ENCODE peak calls at places on chromosomes 11 and 22, in four cellular contexts. J is SK-N-SH, L is GM12878, Y is K562. E is an unnamed sample.

GRCh38 chr11:65210748-65211147 is 29.0 kb downstream of the CAPN1 start:
- DNase-seq in J (no peak), L (no peak), Y (no peak), E (no peak)

GRCh38 chr22:46754110-46754799 is 8.2 kb upstream of the TBC1D22A start:
- DNase-seq in J (peak), L (no peak), Y (peak), E (no peak)

GRCh38 chr22:40855960-40856512 is 403 bp downstream of the ST13 start:
- DNase-seq in J (peak), L (no peak), Y (peak), E (no peak)

GRCh38 chr11:3095712-3096361 is 38.6 kb upstream of the CARS1 start:
- DNase-seq in J (no peak), L (no peak), Y (no peak), E (peak)

GRCh38 chr11:66639066-66639813 is 737 bp downstream of the RBM4 start:
- DNase-seq in J (no peak), L (no peak), Y (no peak), E (no peak)

GRCh38 chr11:123484448-123484847 is 54.4 kb downstream of the GRAMD1B start:
- DNase-seq in J (no peak), L (no peak), Y (no peak), E (no peak)

GRCh38 chr11:84901986-84902385 is 725.2 kb downstream of the DLG2 start:
- DNase-seq in J (no peak), L (no peak), Y (no peak), E (no peak)

GRCh38 chr11:128890543-128891409 is at the start of gene KCNJ5:
- DNase-seq in J (peak), L (no peak), Y (no peak), E (no peak)

GRCh38 chr11:46637546-46637945 is 20.2 kb downstream of the ATG13 start:
- DNase-seq in J (no peak), L (no peak), Y (no peak), E (no peak)

GRCh38 chr11:118658372-118659313 is 20.8 kb downstream of the TREH start:
- DNase-seq in J (no peak), L (no peak), Y (peak), E (no peak)

GRCh38 chr22:42697542-42698013 is 23.1 kb downstream of the A4GALT start:
- DNase-seq in J (no peak), L (no peak), Y (no peak), E (no peak)

GRCh38 chr11:103537904-103538502 is 428.8 kb downstream of the DYNC2H1 start:
- DNase-seq in J (peak), L (no peak), Y (no peak), E (no peak)

GRCh38 chr22:40626826-40627225 is 9.7 kb downstream of the MRTFA start:
- DNase-seq in J (no peak), L (no peak), Y (no peak), E (no peak)

GRCh38 chr22:32545801-32546200 is 71.2 kb downstream of the FBXO7 start:
- DNase-seq in J (no peak), L (no peak), Y (no peak), E (no peak)

GRCh38 chr11:118620529-118621070 is 13.2 kb downstream of the PHLDB1 start:
- DNase-seq in J (no peak), L (no peak), Y (peak), E (no peak)

GRCh38 chr11:73185680-73186293 is 32.3 kb upstream of the P2RY2 start:
- DNase-seq in J (no peak), L (no peak), Y (no peak), E (no peak)

GRCh38 chr11:70662691-70663098 is 264.4 kb downstream of the CTTN start:
- DNase-seq in J (peak), L (no peak), Y (no peak), E (peak)

GRCh38 chr22:17606472-17606871 is 22.1 kb downstream of the ATP6V1E1 start:
- DNase-seq in J (peak), L (no peak), Y (no peak), E (no peak)

GRCh38 chr11:69797156-69797555 is 22.0 kb upstream of the FGF4 start:
- DNase-seq in J (no peak), L (no peak), Y (no peak), E (no peak)

GRCh38 chr11:118434123-118434552 is 2.2 kb upstream of the KMT2A start:
- DNase-seq in J (peak), L (no peak), Y (no peak), E (no peak)

GRCh38 chr22:35219012-35219411 is 38.3 kb upstream of the HMGXB4 start:
- DNase-seq in J (no peak), L (no peak), Y (peak), E (no peak)

GRCh38 chr11:81005595-81005994 is 1564.8 kb upstream of the TENM4 start:
- DNase-seq in J (no peak), L (no peak), Y (no peak), E (no peak)

GRCh38 chr11:2728128-2728662 is 28.4 kb upstream of the KCNQ1OT1 start:
- DNase-seq in J (no peak), L (no peak), Y (no peak), E (no peak)

GRCh38 chr11:8015753-8016239 is 28.7 kb downstream of the EIF3F start:
- DNase-seq in J (no peak), L (no peak), Y (no peak), E (peak)

GRCh38 chr11:20112291-20113146 is 47.8 kb downstream of the DBX1 start:
- DNase-seq in J (peak), L (no peak), Y (peak), E (no peak)

GRCh38 chr11:36672815-36673450 is 74.9 kb upstream of the RAG2 start:
- DNase-seq in J (peak), L (no peak), Y (peak), E (no peak)

GRCh38 chr11:129364143-129364654 is 11.4 kb upstream of the BARX2 start:
- DNase-seq in J (peak), L (peak), Y (peak), E (peak)

GRCh38 chr22:45240810-45241631 is at the start of gene KIAA0930:
- DNase-seq in J (peak), L (no peak), Y (peak), E (peak)

GRCh38 chr11:37710031-37710430 is 1112.0 kb upstream of the RAG2 start:
- DNase-seq in J (no peak), L (no peak), Y (no peak), E (no peak)

GRCh38 chr11:100719362-100719761 is 32.3 kb downstream of the ARHGAP42 start:
- DNase-seq in J (no peak), L (no peak), Y (no peak), E (peak)

GRCh38 chr11:130585545-130585944 is 137.1 kb downstream of the ADAMTS15 start:
- DNase-seq in J (no peak), L (no peak), Y (no peak), E (no peak)

GRCh38 chr11:118656563-118657165 is 22.8 kb downstream of the TREH start:
- DNase-seq in J (no peak), L (no peak), Y (no peak), E (no peak)

DNA sequence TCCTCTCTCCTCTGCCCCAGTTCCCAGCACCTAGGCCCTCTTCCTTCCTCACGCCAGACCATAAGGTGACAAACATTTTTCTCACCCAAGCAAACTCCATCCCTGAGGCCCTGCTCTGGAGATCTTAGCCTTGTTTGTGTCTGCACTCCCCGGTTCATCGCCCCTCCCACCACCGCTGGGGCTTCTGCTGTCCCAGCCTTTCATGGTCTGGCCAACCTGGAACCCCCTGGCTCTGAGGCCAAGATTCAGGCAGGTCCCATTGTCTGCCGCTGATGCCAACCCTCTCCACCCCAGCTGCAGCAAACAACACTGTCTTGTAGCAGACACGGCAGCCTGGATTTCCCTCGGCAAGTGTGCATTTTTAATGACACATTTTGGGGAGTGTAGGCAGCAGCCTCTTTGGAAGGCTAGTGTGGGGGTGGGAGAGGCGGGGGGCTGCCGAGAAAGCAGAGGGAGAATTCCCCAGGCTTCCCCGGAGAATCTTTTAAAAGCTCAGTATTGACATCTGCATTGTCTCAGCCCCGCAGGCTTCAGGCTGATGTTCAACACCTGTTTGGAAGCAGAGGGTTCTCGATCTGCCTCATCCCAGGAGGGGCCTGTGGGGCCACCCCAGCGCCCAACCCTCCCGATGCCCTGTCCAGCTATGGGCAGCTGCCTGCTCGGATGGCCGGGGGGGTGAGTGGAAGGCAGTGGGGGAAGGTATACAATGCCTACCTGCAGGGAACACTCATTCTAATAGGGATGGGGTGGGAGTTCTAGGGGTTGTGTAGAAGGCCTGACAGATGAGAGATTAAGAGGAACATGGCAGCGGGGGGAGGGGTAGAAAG is 41.6 kb downstream of the NECTIN1 start:
- DNase-seq in J (no peak), L (no peak), Y (no peak), E (no peak)
- TF ChIP-seq NRF1 in J (no peak), L (no peak), Y (no peak), E (no peak)

DNA sequence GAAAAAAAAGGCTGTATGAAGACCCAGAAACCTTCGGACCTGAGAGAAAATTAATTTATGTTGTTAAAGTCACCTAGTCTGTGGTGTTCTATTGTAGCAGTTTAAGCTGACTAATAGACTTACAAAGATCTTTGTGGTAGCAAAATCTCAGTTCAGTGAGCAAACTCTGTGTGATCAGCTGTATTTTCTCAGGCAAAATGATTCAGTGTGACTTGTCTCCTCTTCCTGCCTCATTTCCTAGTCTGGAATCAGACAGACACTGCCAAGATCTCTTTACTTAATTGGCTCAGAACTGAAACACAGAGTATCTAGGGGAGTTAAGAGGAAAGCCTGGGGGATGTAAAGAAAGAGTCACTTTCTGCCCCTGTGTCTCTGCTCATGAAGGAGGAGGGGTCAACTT is 564.7 kb downstream of the KCNA4 start:
- DNase-seq in J (no peak), L (no peak), Y (no peak), E (no peak)
- TF ChIP-seq NRF1 in J (no peak), L (no peak), Y (no peak), E (no peak)

GRCh38 chr22:19798825-19799224 is 38.2 kb downstream of the TBX1 start:
- DNase-seq in J (peak), L (no peak), Y (no peak), E (no peak)
- TF ChIP-seq NRF1 in J (no peak), L (no peak), Y (no peak), E (no peak)

DNA sequence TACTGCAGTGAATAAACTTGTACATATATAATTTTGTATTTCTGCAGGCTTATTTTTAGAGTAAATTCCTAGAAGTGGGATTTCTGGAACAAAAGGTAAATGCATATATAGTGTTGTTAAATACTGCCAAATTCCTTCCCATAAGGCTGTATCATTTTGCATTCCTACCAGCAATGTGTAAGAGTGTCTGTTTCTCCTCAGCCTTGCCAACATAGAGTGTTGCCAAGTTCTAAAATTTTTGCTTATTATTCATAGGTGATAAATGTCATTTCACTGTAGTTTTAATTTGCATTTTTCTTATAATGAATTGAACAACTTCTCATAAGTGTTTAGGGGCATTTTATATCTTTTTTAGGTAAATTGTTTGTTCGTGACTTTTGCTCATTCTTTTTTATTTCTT is 174.2 kb upstream of the ZBED5 start:
- DNase-seq in J (no peak), L (no peak), Y (no peak), E (no peak)
- TF ChIP-seq NRF1 in J (no peak), L (no peak), Y (no peak), E (no peak)

DNA sequence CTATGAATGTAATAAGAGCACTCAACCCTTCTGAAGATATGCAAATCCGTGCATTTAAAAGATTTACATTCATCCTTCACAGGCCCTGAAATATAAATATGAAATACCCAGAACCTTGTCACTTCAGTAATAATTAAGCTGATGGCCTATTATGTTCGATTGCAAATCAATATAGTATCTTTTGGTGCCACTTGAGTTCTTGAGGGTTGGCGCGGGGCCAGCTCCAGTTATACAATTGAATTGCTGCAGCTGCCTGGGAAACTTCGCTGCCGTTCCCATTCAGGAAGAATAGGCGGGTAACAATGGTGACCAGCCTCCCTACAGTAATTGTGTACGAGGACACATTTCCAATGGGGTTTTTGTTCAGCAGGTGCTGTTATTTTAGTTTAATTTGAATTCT is 451.1 kb downstream of the INSC start:
- DNase-seq in J (no peak), L (no peak), Y (no peak), E (no peak)
- TF ChIP-seq NRF1 in J (no peak), L (no peak), Y (no peak), E (no peak)

DNA sequence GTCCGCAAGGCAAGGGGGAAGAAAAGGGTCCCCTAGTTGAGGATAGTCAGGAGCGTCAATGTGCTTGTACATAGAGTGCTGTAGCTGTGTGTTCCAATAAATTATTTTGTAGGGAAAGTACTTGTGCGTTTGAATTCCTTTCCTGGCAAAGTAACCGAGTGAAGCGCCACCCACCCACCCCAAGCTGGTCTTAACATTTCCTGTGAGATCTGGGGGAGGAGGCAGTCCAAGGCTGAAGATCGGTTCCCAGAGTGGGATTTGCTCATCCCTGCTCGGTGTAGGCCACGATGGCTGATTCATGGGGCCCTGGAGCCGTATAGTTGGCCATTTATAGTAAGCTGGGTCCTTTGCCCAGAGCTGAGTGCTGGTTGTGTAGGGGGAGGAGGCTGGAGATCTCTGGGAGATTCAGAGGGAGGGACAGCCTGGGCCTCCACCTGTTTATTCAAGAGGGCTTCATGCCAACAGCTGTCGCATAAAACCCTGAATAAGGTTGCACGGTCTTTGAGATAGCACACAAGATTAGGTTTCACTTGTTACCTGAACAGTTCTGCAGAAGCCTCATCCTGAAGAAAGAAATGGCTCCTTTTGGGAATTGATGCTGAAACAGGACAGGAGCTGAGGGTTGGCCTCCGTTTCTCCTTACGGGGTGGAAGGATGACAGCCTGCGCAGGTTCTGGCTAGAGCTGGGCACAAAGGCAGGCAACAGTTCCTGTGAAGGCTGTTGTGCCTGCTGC is 2.4 kb downstream of the ATF4 start:
- DNase-seq in J (peak), L (no peak), Y (no peak), E (no peak)
- TF ChIP-seq NRF1 in J (no peak), L (no peak), Y (peak), E (no peak)

GRCh38 chr22:49322231-49322630 is 505.4 kb downstream of the BRD1 start:
- DNase-seq in J (no peak), L (no peak), Y (no peak), E (no peak)

GRCh38 chr22:49321477-49322055 is 506.1 kb downstream of the BRD1 start:
- DNase-seq in J (peak), L (no peak), Y (no peak), E (peak)

GRCh38 chr22:49323751-49324415 is 503.8 kb downstream of the BRD1 start:
- DNase-seq in J (no peak), L (no peak), Y (no peak), E (peak)

GRCh38 chr22:49324527-49325491 is 502.9 kb downstream of the BRD1 start:
- DNase-seq in J (peak), L (no peak), Y (no peak), E (peak)

GRCh38 chr22:49322861-49323622 is 504.6 kb downstream of the BRD1 start:
- DNase-seq in J (peak), L (no peak), Y (no peak), E (peak)
- TF ChIP-seq NRF1 in J (no peak), L (no peak), Y (no peak), E (no peak)

DNA sequence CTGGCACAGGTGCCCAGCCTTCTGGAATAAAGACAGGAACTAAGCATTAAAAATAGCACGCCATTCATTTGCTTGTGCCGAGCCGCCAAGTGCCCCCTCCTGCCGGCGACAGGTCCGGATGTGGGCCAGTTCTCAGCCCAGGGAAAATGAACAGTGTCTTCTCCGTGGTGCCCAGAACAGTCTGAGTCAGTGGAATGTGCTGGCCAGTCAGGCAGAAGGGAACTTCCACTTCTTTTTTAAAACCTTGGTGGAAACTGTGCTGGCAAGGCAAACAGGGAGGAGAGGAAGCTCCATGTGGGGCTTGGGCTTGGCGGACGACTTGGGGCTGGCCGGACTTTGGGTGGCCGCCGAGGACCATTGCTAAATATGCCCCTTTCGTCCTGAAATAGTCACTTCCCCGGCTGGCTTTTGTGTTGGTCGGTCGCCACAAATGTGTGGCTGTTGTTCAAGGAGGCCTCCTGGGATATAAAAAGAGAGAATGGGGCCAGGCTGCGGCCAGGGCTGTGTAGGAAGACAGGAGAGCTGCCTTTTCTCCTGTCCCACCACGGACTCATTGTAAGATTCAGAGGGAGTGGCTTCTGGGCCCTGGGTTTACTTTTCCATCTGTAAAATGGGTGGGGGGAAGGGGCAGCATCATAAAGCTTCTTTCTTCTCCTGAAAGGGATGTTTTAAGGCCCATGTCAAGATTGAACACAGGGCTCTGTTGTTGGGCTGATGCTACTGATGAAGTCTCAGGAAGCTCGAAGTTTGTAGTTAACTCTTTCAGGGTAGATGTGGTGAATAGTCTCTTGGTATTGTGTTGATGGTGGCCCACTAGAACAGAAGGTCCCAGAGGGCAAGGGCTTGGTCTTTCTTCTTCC is 101.0 kb downstream of the PTPRJ start:
- DNase-seq in J (no peak), L (no peak), Y (no peak), E (no peak)
- TF ChIP-seq NRF1 in J (no peak), L (no peak), Y (no peak), E (no peak)